ENCODE peak calls at places on chromosomes 1 and 21, in five cellular contexts. One of them, this sample, is unnamed.

GRCh38 chr21:15809065-15809464 is 79.3 kb downstream of the USP25 start:
- DNase-seq in heart right ventricle: no peak
- DNase-seq in keratinocyte: no peak
- DNase-seq in lung: no peak
- DNase-seq in ovary: no peak
- DNase-seq in this sample: no peak

GRCh38 chr1:223710179-223711133 is 1.9 kb upstream of the CAPN2 start:
- DNase-seq in heart right ventricle: no peak
- DNase-seq in keratinocyte: no peak
- DNase-seq in lung: no peak
- DNase-seq in ovary: no peak
- DNase-seq in this sample: no peak

GRCh38 chr1:186617860-186618780 is 62.1 kb downstream of the PTGS2 start:
- DNase-seq in heart right ventricle: peak
- DNase-seq in keratinocyte: no peak
- DNase-seq in lung: peak
- DNase-seq in ovary: no peak
- DNase-seq in this sample: peak

GRCh38 chr1:29413661-29414060 is 177.3 kb downstream of the PTPRU start:
- DNase-seq in heart right ventricle: no peak
- DNase-seq in keratinocyte: no peak
- DNase-seq in lung: no peak
- DNase-seq in ovary: no peak
- DNase-seq in this sample: no peak

GRCh38 chr1:112841825-112842224 is 114.2 kb downstream of the SLC16A1 start:
- DNase-seq in heart right ventricle: no peak
- DNase-seq in keratinocyte: no peak
- DNase-seq in lung: no peak
- DNase-seq in ovary: no peak
- DNase-seq in this sample: no peak

GRCh38 chr1:89519779-89520358 is 4.8 kb upstream of the LRRC8B start:
- DNase-seq in heart right ventricle: no peak
- DNase-seq in keratinocyte: no peak
- DNase-seq in lung: no peak
- DNase-seq in ovary: no peak
- DNase-seq in this sample: no peak

GRCh38 chr1:226714148-226714547 is 24.9 kb downstream of the ITPKB start:
- DNase-seq in heart right ventricle: no peak
- DNase-seq in keratinocyte: peak
- DNase-seq in lung: no peak
- DNase-seq in ovary: no peak
- DNase-seq in this sample: no peak

GRCh38 chr1:19754482-19754881 is 45.2 kb downstream of the TMCO4 start:
- DNase-seq in heart right ventricle: no peak
- DNase-seq in keratinocyte: no peak
- DNase-seq in lung: no peak
- DNase-seq in ovary: no peak
- DNase-seq in this sample: no peak

GRCh38 chr1:151612506-151613274 is 840 bp downstream of the SNX27 start:
- DNase-seq in heart right ventricle: peak
- DNase-seq in keratinocyte: no peak
- DNase-seq in lung: peak
- DNase-seq in ovary: peak
- DNase-seq in this sample: peak

GRCh38 chr1:210715072-210715471 is 386.4 kb downstream of the HHAT start:
- DNase-seq in heart right ventricle: no peak
- DNase-seq in keratinocyte: no peak
- DNase-seq in lung: no peak
- DNase-seq in ovary: no peak
- DNase-seq in this sample: no peak

GRCh38 chr21:26097475-26097874 is 73.1 kb downstream of the APP start:
- DNase-seq in heart right ventricle: no peak
- DNase-seq in keratinocyte: no peak
- DNase-seq in lung: no peak
- DNase-seq in ovary: no peak
- DNase-seq in this sample: no peak

GRCh38 chr21:23480591-23481270 is 2126.6 kb downstream of the MRPL39 start:
- DNase-seq in heart right ventricle: no peak
- DNase-seq in keratinocyte: no peak
- DNase-seq in lung: no peak
- DNase-seq in ovary: no peak
- DNase-seq in this sample: no peak

GRCh38 chr1:57101171-57101570 is 135.4 kb upstream of the C8B start:
- DNase-seq in heart right ventricle: no peak
- DNase-seq in keratinocyte: no peak
- DNase-seq in lung: no peak
- DNase-seq in ovary: no peak
- DNase-seq in this sample: no peak

GRCh38 chr1:98923667-98924066 is 81.0 kb downstream of the PLPPR5 start:
- DNase-seq in heart right ventricle: no peak
- DNase-seq in keratinocyte: no peak
- DNase-seq in lung: no peak
- DNase-seq in ovary: no peak
- DNase-seq in this sample: no peak

GRCh38 chr1:61533546-61533945 is 191.4 kb downstream of the TM2D1 start:
- DNase-seq in heart right ventricle: no peak
- DNase-seq in keratinocyte: no peak
- DNase-seq in lung: no peak
- DNase-seq in ovary: no peak
- DNase-seq in this sample: no peak

GRCh38 chr1:155006601-155007101 is 4.0 kb downstream of the ZBTB7B start:
- DNase-seq in heart right ventricle: no peak
- DNase-seq in keratinocyte: no peak
- DNase-seq in lung: no peak
- DNase-seq in ovary: no peak
- DNase-seq in this sample: no peak

GRCh38 chr1:21659099-21659923 is 9.8 kb downstream of the RAP1GAP start:
- DNase-seq in heart right ventricle: peak
- DNase-seq in keratinocyte: peak
- DNase-seq in lung: peak
- DNase-seq in ovary: peak
- DNase-seq in this sample: peak

GRCh38 chr1:113905435-113905861 is 322 bp downstream of the DCLRE1B start:
- DNase-seq in heart right ventricle: no peak
- DNase-seq in keratinocyte: no peak
- DNase-seq in lung: no peak
- DNase-seq in ovary: no peak
- DNase-seq in this sample: no peak

GRCh38 chr1:200096774-200097173 is 69.3 kb downstream of the NR5A2 start:
- DNase-seq in heart right ventricle: no peak
- DNase-seq in keratinocyte: no peak
- DNase-seq in lung: no peak
- DNase-seq in ovary: no peak
- DNase-seq in this sample: no peak

GRCh38 chr1:24635195-24635843 is 7.8 kb upstream of the SRRM1 start:
- DNase-seq in heart right ventricle: no peak
- DNase-seq in keratinocyte: no peak
- DNase-seq in lung: no peak
- DNase-seq in ovary: no peak
- DNase-seq in this sample: no peak

GRCh38 chr1:200641175-200641489 is 20.6 kb upstream of the KIF14 start:
- DNase-seq in heart right ventricle: no peak
- DNase-seq in keratinocyte: no peak
- DNase-seq in lung: no peak
- DNase-seq in ovary: no peak
- DNase-seq in this sample: no peak

GRCh38 chr1:83769594-83770321 is 229.2 kb downstream of the TTLL7 start:
- DNase-seq in heart right ventricle: no peak
- DNase-seq in keratinocyte: no peak
- DNase-seq in lung: no peak
- DNase-seq in ovary: no peak
- DNase-seq in this sample: no peak

GRCh38 chr21:32332463-32332951 is 33.9 kb downstream of the MRAP start:
- DNase-seq in heart right ventricle: no peak
- DNase-seq in keratinocyte: no peak
- DNase-seq in lung: no peak
- DNase-seq in ovary: no peak
- DNase-seq in this sample: no peak

GRCh38 chr1:171872430-171872829 is 31.1 kb downstream of the DNM3 start:
- DNase-seq in heart right ventricle: no peak
- DNase-seq in keratinocyte: no peak
- DNase-seq in lung: no peak
- DNase-seq in ovary: no peak
- DNase-seq in this sample: no peak

GRCh38 chr1:157992813-157993178 is 649 bp upstream of the KIRREL1 start:
- DNase-seq in heart right ventricle: no peak
- DNase-seq in keratinocyte: no peak
- DNase-seq in lung: no peak
- DNase-seq in ovary: no peak
- DNase-seq in this sample: no peak

GRCh38 chr1:9376886-9377333 is 84.2 kb downstream of the SPSB1 start:
- DNase-seq in heart right ventricle: no peak
- DNase-seq in keratinocyte: no peak
- DNase-seq in lung: no peak
- DNase-seq in ovary: peak
- DNase-seq in this sample: peak

GRCh38 chr1:176829261-176829976 is 335.1 kb downstream of the ASTN1 start:
- DNase-seq in heart right ventricle: no peak
- DNase-seq in keratinocyte: no peak
- DNase-seq in lung: no peak
- DNase-seq in ovary: no peak
- DNase-seq in this sample: no peak

GRCh38 chr1:54378884-54379445 is 27.2 kb downstream of the SSBP3 start:
- DNase-seq in heart right ventricle: no peak
- DNase-seq in keratinocyte: no peak
- DNase-seq in lung: no peak
- DNase-seq in ovary: no peak
- DNase-seq in this sample: no peak

GRCh38 chr1:46643368-46643775 is 24.8 kb downstream of the ATPAF1 start:
- DNase-seq in heart right ventricle: no peak
- DNase-seq in keratinocyte: no peak
- DNase-seq in lung: no peak
- DNase-seq in ovary: no peak
- DNase-seq in this sample: peak

GRCh38 chr1:111596499-111596898 is 23.1 kb upstream of the RAP1A start:
- DNase-seq in heart right ventricle: no peak
- DNase-seq in keratinocyte: no peak
- DNase-seq in lung: no peak
- DNase-seq in ovary: no peak
- DNase-seq in this sample: no peak

GRCh38 chr1:109802901-109803561 is 39.3 kb upstream of the EPS8L3 start:
- DNase-seq in heart right ventricle: no peak
- DNase-seq in keratinocyte: no peak
- DNase-seq in lung: no peak
- DNase-seq in ovary: peak
- DNase-seq in this sample: peak

GRCh38 chr1:209207701-209208286 is 375.7 kb upstream of the CAMK1G start:
- DNase-seq in heart right ventricle: peak
- DNase-seq in keratinocyte: no peak
- DNase-seq in lung: peak
- DNase-seq in ovary: peak
- DNase-seq in this sample: peak

GRCh38 chr1:175268720-175269119 is 76.1 kb upstream of the KIAA0040 start:
- DNase-seq in heart right ventricle: no peak
- DNase-seq in keratinocyte: peak
- DNase-seq in lung: no peak
- DNase-seq in ovary: no peak
- DNase-seq in this sample: no peak

GRCh38 chr1:76160225-76160624 is 85.7 kb downstream of the ST6GALNAC3 start:
- DNase-seq in heart right ventricle: no peak
- DNase-seq in keratinocyte: no peak
- DNase-seq in lung: no peak
- DNase-seq in ovary: no peak
- DNase-seq in this sample: no peak

DNA sequence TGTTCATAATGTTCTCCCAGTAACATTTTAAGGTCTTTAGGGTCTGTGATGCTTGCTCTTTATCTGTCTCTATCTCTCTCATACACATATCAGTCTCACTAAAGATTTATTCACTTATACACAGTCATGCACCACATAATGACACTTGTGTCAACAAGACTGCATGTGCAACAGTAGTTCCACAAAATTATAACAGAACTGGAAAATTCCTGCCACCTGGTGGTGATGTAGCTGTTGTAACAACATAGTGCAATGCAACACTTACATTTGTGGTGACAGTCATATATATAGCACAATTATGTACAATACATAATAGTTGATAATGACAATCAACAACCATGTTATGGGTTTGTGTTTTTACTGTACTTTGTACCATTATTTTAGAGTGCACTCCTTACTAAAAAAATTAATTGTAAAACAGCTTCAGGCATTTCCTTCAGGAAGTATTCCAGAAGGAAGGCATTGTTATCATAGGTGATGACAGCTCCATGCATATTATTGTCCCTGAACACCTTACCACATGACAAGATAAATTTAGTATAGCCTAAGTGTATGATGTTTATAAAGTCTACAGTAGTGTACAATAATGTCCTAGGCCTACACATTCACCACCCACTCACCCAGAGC is 8.1 kb downstream of the TDRD5 start:
- DNase-seq in heart right ventricle: no peak
- DNase-seq in keratinocyte: no peak
- DNase-seq in lung: no peak
- DNase-seq in ovary: no peak
- DNase-seq in this sample: peak
- TF ChIP-seq CTCF in heart right ventricle: peak
- TF ChIP-seq CTCF in keratinocyte: peak
- TF ChIP-seq CTCF in lung: no peak
- TF ChIP-seq CTCF in ovary: no peak
- TF ChIP-seq CTCF in this sample: peak

GRCh38 chr21:28734522-28735175 is 258.0 kb downstream of the LTN1 start:
- DNase-seq in heart right ventricle: no peak
- DNase-seq in keratinocyte: no peak
- DNase-seq in lung: no peak
- DNase-seq in ovary: no peak
- DNase-seq in this sample: no peak
- H3K27ac ChIP-seq in heart right ventricle: no peak
- H3K27ac ChIP-seq in keratinocyte: peak
- H3K27ac ChIP-seq in lung: no peak
- H3K27ac ChIP-seq in ovary: no peak
- H3K27ac ChIP-seq in this sample: no peak

GRCh38 chr1:118132000-118132399 is 53.0 kb downstream of the SPAG17 start:
- DNase-seq in heart right ventricle: no peak
- DNase-seq in keratinocyte: no peak
- DNase-seq in lung: no peak
- DNase-seq in ovary: no peak
- DNase-seq in this sample: no peak

DNA sequence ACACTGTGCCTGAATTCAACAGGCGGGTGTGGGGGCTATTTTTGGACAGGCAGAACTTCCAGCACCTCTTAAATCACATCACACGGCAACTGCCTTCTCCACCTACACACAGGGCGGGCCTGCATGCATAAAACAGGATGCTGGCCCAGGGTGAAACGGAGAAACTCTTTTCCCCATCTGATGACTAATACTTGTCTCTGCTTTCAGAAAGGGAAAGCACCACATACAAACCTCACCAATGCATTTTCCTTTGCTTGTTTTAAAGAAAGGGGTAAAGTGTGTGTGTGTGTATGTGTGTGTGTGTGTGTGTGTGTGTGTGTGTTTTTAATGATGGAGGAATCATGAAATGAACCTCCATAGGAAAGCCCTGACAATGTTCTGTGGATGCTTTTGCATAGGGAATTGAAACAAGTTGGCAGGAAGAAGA is 48.5 kb downstream of the SPAG17 start:
- DNase-seq in heart right ventricle: no peak
- DNase-seq in keratinocyte: no peak
- DNase-seq in lung: no peak
- DNase-seq in ovary: no peak
- DNase-seq in this sample: no peak
- H3K4me3 ChIP-seq in heart right ventricle: no peak
- H3K4me3 ChIP-seq in keratinocyte: no peak
- H3K4me3 ChIP-seq in lung: no peak
- H3K4me3 ChIP-seq in ovary: no peak
- H3K4me3 ChIP-seq in this sample: no peak

GRCh38 chr1:66258404-66259105 is 275.4 kb upstream of the SGIP1 start:
- DNase-seq in heart right ventricle: no peak
- DNase-seq in keratinocyte: no peak
- DNase-seq in lung: no peak
- DNase-seq in ovary: no peak
- DNase-seq in this sample: no peak
- TF ChIP-seq CTCF in heart right ventricle: no peak
- TF ChIP-seq CTCF in keratinocyte: no peak
- TF ChIP-seq CTCF in lung: no peak
- TF ChIP-seq CTCF in ovary: no peak
- TF ChIP-seq CTCF in this sample: no peak